ENCODE peak calls at places on chromosome 16, in five cellular contexts. D is activated CD4-positive, CD25-positive, alpha-beta regulatory T cell treated with anti-CD3 and anti-CD28 coated beads, Interleukin-2, amount 50 U/mL, for 72 hours; L is NCI-H82; K is activated naive CD4-positive, alpha-beta T cell; E is stimulated activated CD4-positive, alpha-beta T cell treated with anti-CD3 and anti-CD28 coated beads, Interleukin-4, amount 100 ng/mL, for 24 hours. N is an unnamed sample.

GRCh38 chr16:10578474-10579316 is 1.7 kb downstream of the EMP2 start:
- DNase-seq in D (no peak), K (no peak), L (no peak), E (no peak), N (no peak)

GRCh38 chr16:67537270-67537635 is 8.6 kb downstream of the RIPOR1 start:
- DNase-seq in D (no peak), L (no peak), K (no peak), E (peak), N (peak)

GRCh38 chr16:47492428-47493357 is 31.6 kb downstream of the PHKB start:
- DNase-seq in K (no peak), L (peak), E (no peak), D (peak), N (peak)

GRCh38 chr16:86732621-86733297 is 154.4 kb downstream of the FOXL1 start:
- DNase-seq in D (no peak), E (no peak), K (no peak), L (no peak), N (no peak)

GRCh38 chr16:83971165-83972130 is 3.4 kb downstream of the NECAB2 start:
- DNase-seq in D (no peak), L (no peak), K (no peak), E (no peak), N (no peak)

GRCh38 chr16:55901756-55902155 is 26.6 kb upstream of the CES5A start:
- DNase-seq in L (no peak), D (no peak), K (no peak), E (no peak), N (no peak)

GRCh38 chr16:78183437-78183836 is 84.0 kb downstream of the WWOX start:
- DNase-seq in L (no peak), E (no peak), D (no peak), K (no peak), N (no peak)

GRCh38 chr16:13153696-13154095 is 252.3 kb downstream of the SHISA9 start:
- DNase-seq in K (no peak), L (peak), E (no peak), D (no peak), N (no peak)

GRCh38 chr16:50697881-50698767 is 4.7 kb downstream of the NOD2 start:
- DNase-seq in E (peak), K (no peak), L (no peak), D (peak), N (peak)

GRCh38 chr16:49376206-49376605 is 2.6 kb downstream of the C16orf78 start:
- DNase-seq in E (no peak), D (no peak), L (no peak), K (no peak), N (no peak)

GRCh38 chr16:89863741-89864391 is 9.5 kb upstream of the TCF25 start:
- DNase-seq in L (no peak), E (peak), K (no peak), D (no peak), N (peak)

GRCh38 chr16:13803974-13804373 is 116.0 kb upstream of the ERCC4 start:
- DNase-seq in E (no peak), L (no peak), K (no peak), D (no peak), N (no peak)

GRCh38 chr16:754208-755097 is 6.1 kb upstream of the MSLN start:
- DNase-seq in L (no peak), K (no peak), D (no peak), E (no peak), N (no peak)

GRCh38 chr16:78764478-78764877 is 665.0 kb downstream of the WWOX start:
- DNase-seq in L (no peak), D (no peak), K (no peak), E (no peak), N (no peak)

GRCh38 chr16:55142405-55142804 is 181.6 kb upstream of the IRX6 start:
- DNase-seq in K (no peak), E (no peak), D (no peak), L (no peak), N (no peak)

GRCh38 chr16:67730326-67730725 is 11.2 kb upstream of the GFOD2 start:
- DNase-seq in K (no peak), E (no peak), L (peak), D (no peak), N (no peak)

GRCh38 chr16:89373355-89374110 is 116.8 kb downstream of the ANKRD11 start:
- DNase-seq in L (no peak), E (no peak), D (no peak), K (no peak), N (no peak)

GRCh38 chr16:1163567-1164055 is 10.7 kb downstream of the CACNA1H start:
- DNase-seq in L (no peak), K (no peak), D (no peak), E (no peak), N (no peak)

GRCh38 chr16:83925957-83926725 is 26.9 kb upstream of the OSGIN1 start:
- DNase-seq in L (no peak), E (no peak), K (no peak), D (no peak), N (no peak)

GRCh38 chr16:22206847-22207714 is 1.0 kb downstream of the EEF2K start:
- DNase-seq in K (peak), D (peak), E (peak), L (peak), N (peak)

GRCh38 chr16:15493416-15494181 is 59.2 kb downstream of the BMERB1 start:
- DNase-seq in D (no peak), K (no peak), L (peak), E (no peak), N (peak)

GRCh38 chr16:19384656-19385055 is 33.0 kb upstream of the TMC5 start:
- DNase-seq in K (no peak), D (no peak), L (no peak), E (no peak), N (no peak)

GRCh38 chr16:23276821-23277220 is 25.3 kb upstream of the SCNN1B start:
- DNase-seq in K (no peak), D (no peak), E (no peak), L (no peak), N (no peak)